ENCODE peak calls at places on chromosomes 13 and 19, in four cellular contexts. R is thoracic aorta, P is PC-3, I is breast epithelium. J is an unnamed sample.
A peak's percentile ranks its signal among the peaks of the same experiment; 100 is the strongest.

GRCh38 chr19:16106121-16106520 is 5.6 kb upstream of the RAB8A start:
- DNase-seq in P (no peak), I (no peak), R (no peak), J (no peak)

GRCh38 chr13:108807841-108808240 is 178.4 kb downstream of the MYO16 start:
- DNase-seq in P (no peak), R (no peak), I (no peak), J (no peak)

GRCh38 chr13:45034342-45034741 is 45.0 kb downstream of the GPALPP1 start:
- DNase-seq in I (no peak), R (no peak), P (no peak), J (no peak)

GRCh38 chr19:15576526-15577156 is 38.4 kb upstream of the CYP4F8 start:
- DNase-seq in P (no peak), R (no peak), I (no peak), J (no peak)

GRCh38 chr19:1248454-1249297 is at the start of gene MIDN:
- DNase-seq in R (no peak), P (peak; percentile 78), I (peak; percentile 84), J (peak; percentile 89)

GRCh38 chr13:106276876-106277275 is 258.6 kb downstream of the EFNB2 start:
- DNase-seq in R (no peak), P (peak; percentile 85), I (no peak), J (no peak)

GRCh38 chr19:1251233-1251502 is 2.8 kb downstream of the MIDN start:
- DNase-seq in P (peak; percentile 51), R (no peak), I (no peak), J (peak; percentile 94)

GRCh38 chr13:72221276-72221962 is 354.4 kb upstream of the DACH1 start:
- DNase-seq in R (no peak), I (peak; percentile 67), P (peak; percentile 59), J (peak; percentile 40)

GRCh38 chr19:12721656-12722565 is 1.8 kb downstream of the TNPO2 start:
- DNase-seq in R (no peak), I (peak; percentile 68), P (peak; percentile 51), J (peak; percentile 86)

DNA sequence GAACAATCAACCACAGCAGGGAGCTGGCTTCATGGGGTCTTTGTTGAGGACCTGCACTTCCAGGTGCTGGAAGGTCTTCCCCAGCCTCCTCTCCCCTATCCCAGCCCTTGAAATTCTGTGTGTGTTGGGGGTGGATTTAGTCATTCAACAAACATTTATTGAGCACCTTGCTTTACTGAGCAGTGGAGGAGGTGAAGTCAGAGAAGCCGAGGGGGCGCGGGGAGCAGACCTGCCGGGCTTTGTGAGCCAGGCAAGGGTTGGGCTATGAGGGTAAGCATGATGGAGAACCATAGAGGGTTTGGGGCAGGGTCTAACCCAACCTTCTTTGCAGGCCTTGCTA is 3.5 kb upstream of the C19orf85 start:
- DNase-seq in I (no peak), R (no peak), P (no peak), J (no peak)
- TF ChIP-seq CTCF in I (no peak), R (peak; percentile 5), P (peak; percentile 21), J (peak; percentile 19)

GRCh38 chr19:50911206-50912101 is at the start of gene KLK4:
- DNase-seq in I (no peak), R (no peak), P (no peak), J (no peak)

GRCh38 chr19:50908311-50908710 is 2.9 kb downstream of the KLK4 start:
- DNase-seq in R (no peak), I (no peak), P (no peak), J (no peak)

GRCh38 chr19:50910722-50911121 is 473 bp downstream of the KLK4 start:
- DNase-seq in P (no peak), I (no peak), R (no peak), J (no peak)

GRCh38 chr19:50912102-50912599 is 956 bp upstream of the KLK4 start:
- DNase-seq in P (no peak), R (no peak), I (no peak), J (no peak)

GRCh38 chr19:50909240-50910070 is 1.7 kb downstream of the KLK4 start:
- DNase-seq in I (no peak), R (no peak), P (peak; percentile 86), J (peak; percentile 90)
- H3K27me3 ChIP-seq in I (peaks cover 54% of the 10 kb centered on the region), R (no peaks in the 10 kb centered on the region), P (peaks cover 73% of the 10 kb centered on the region), J (peaks cover 43% of the 10 kb centered on the region)

DNA sequence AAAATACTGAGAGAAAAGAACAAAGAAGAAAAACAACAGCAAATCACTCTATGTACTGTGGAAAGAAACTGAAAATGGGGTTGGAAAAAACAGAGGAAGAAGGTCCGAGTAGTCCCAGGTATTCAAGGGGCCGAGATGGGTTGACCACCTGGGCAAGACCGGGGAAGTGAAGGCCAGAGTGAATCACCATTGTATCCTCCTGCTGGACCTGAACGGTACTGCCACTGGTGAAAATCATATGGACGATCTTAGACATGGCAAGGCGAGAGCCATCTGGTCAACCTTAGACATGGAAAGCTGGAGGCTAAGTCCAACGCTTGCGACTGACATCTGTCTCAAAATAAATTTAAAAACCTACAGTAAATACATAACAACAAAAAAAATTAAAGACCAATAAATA is 44.4 kb upstream of the ZNF91 start:
- DNase-seq in P (no peak), R (no peak), I (no peak), J (no peak)
- TF ChIP-seq CTCF in P (no peak), R (no peak), I (no peak), J (no peak)

DNA sequence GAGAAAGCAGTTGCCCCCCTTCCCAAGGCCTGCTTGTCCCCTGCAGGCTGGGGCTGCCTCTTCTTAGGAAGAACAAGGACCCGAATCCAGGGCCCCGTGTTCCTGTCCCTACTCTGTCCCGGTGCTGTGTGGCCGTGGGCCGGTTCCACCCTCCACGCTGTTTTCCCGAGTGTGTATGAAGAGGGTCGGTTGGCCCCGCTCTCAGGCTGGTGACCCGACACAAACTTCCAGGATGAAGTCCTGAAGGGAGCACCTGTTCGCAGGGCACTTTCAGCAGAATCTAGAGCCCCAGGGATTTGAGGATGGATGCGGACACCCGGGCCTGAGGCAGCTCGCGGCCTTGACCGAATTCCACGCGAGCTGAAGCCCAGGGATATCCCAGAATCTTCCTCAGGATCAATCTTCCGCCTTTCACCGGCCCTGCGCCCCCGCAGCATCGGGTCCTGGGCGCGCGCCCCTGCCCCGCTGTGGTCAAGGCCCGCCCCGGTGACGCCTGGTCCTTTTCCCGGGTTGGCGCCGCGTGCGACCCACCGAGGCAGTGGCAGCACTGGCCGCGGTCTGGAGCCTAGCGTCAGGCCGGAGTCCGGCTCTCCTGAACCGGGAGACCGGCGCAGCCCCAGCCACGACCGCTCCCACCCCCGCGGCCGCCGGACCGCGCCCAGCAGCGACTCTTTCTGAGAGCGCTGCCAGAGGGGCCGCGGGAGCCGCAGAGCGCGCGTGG is 528 bp upstream of the CHST8 start:
- DNase-seq in P (no peak), R (no peak), I (no peak), J (no peak)
- H3K27me3 ChIP-seq in P (peaks cover 49% of the 10 kb centered on the region), R (no peaks in the 10 kb centered on the region), I (peaks cover 85% of the 10 kb centered on the region), J (peaks cover 78% of the 10 kb centered on the region)

GRCh38 chr13:99380402-99380801 is 73.2 kb upstream of the GPR183 start:
- DNase-seq in I (no peak), R (no peak), P (no peak), J (no peak)
- TF ChIP-seq CTCF in I (no peak), R (no peak), P (no peak), J (no peak)

DNA sequence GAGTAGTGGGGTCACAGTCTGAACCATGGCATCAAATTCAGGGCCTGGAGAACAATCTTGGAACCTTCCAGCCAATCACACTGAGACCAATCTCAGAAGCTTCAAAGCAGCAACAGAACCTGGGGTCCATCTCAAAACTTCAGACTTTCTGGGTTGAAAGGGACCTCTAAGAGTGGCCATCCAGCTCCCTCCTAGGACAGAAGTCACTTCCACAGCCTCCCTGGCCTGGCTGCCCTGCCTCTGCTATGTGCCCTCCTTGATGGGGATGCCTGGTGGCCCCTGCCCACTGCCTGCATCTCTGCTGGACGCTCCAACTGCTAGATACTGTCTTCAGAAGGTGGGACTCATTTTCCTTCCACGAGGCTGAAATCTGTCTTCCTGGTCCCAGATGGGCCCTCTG is 1.8 kb downstream of the TLE2 start:
- DNase-seq in P (no peak), R (no peak), I (no peak), J (no peak)
- H3K27me3 ChIP-seq in P (no peaks in the 10 kb centered on the region), R (no peaks in the 10 kb centered on the region), I (no peaks in the 10 kb centered on the region), J (peaks cover 6% of the 10 kb centered on the region)

GRCh38 chr13:30934381-30934780 is 1.9 kb downstream of the TEX26 start:
- DNase-seq in P (no peak), I (no peak), R (no peak), J (no peak)
- TF ChIP-seq CTCF in P (peak; percentile 28), I (no peak), R (no peak), J (peak; percentile 16)

GRCh38 chr19:47447470-47448359 is 24.0 kb downstream of the SLC8A2 start:
- DNase-seq in R (no peak), P (peak; percentile 37), I (no peak), J (peak; percentile 79)
- H3K27me3 ChIP-seq in R (peaks cover 10% of the 10 kb centered on the region), P (peaks cover 19% of the 10 kb centered on the region), I (peaks cover 59% of the 10 kb centered on the region), J (peaks cover 7% of the 10 kb centered on the region)

GRCh38 chr13:110921209-110921608 is 6.3 kb upstream of the ANKRD10 start:
- DNase-seq in P (no peak), I (no peak), R (no peak), J (no peak)

GRCh38 chr13:110923086-110923485 is 8.2 kb upstream of the ANKRD10 start:
- DNase-seq in R (no peak), P (no peak), I (no peak), J (no peak)

GRCh38 chr13:110921695-110922094 is 6.8 kb upstream of the ANKRD10 start:
- DNase-seq in I (no peak), R (no peak), P (no peak), J (no peak)

GRCh38 chr13:110922506-110922905 is 7.6 kb upstream of the ANKRD10 start:
- DNase-seq in R (no peak), P (no peak), I (no peak), J (no peak)

GRCh38 chr13:110920038-110920437 is 5.2 kb upstream of the ANKRD10 start:
- DNase-seq in P (peak; percentile 32), R (no peak), I (no peak), J (no peak)
- TF ChIP-seq CTCF in P (no peak), R (no peak), I (no peak), J (no peak)

GRCh38 chr19:18611327-18612050 is 1.2 kb upstream of the TMEM59L start:
- DNase-seq in I (no peak), P (no peak), R (no peak), J (no peak)

GRCh38 chr19:18612772-18613588 is at the start of gene TMEM59L:
- DNase-seq in R (no peak), I (no peak), P (no peak), J (no peak)

GRCh38 chr19:18610556-18611326 is 1.9 kb upstream of the TMEM59L start:
- DNase-seq in R (no peak), I (no peak), P (no peak), J (no peak)

GRCh38 chr19:18613589-18614234 is 1.0 kb downstream of the TMEM59L start:
- DNase-seq in R (no peak), I (no peak), P (no peak), J (no peak)

DNA sequence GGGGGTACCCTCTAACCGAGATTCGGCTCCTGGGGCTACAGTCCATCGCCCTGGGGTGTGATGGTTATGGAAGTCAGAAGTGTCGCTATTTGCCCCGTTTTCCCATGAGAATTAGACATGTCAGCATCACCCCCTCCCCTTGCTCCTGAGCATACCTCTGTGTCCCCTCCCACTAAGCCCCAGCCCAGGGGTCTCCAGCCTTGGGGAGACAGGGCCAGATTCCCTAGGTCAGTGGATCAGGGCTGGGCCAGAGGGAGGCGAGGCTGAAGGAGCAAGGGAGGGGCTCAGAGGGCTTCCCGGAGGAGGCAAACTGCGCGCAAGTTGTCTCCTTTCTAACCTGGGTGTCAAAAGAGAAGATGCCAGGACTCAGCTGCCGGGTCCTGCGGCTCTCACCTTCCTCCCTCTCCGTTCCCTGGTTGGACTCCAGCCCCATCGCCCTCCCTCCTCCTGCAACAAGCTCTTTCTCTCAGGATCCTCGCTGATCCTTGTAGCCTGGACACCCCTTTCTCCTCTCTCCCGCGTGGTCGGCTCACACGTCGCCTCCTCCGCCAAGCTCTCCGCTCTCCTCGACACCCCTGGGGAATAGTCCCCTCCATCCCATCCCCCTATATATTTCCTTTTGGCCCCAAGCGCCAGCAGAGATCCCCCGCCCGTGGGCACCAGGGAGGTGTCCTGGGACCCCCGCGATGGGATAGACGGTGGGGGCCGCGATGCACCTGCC is 459 bp upstream of the TMEM59L start:
- DNase-seq in R (no peak), I (no peak), P (no peak), J (no peak)
- H3K27me3 ChIP-seq in R (peaks cover 53% of the 10 kb centered on the region), I (peaks cover 70% of the 10 kb centered on the region), P (peaks cover 74% of the 10 kb centered on the region), J (no peaks in the 10 kb centered on the region)

J was measured in A673.